ENCODE peak calls at places on chromosomes 4 and X, in four cellular contexts. N is brain microvascular endothelial cell, P is tibial nerve, E is neural progenitor cell. D is an unnamed sample. For H3K36me3, the result is how much of the 10 kb centered on the place peaks cover.

GRCh38 chr4:55925235-55925634 is 23.5 kb upstream of the CEP135 start:
- DNase-seq in E (no peak), N (no peak), P (no peak), D (no peak)

GRCh38 chr4:38805530-38806145 is 1.0 kb upstream of the TLR1 start:
- DNase-seq in N (no peak), P (peak), E (no peak), D (no peak)

GRCh38 chrX:63428348-63428747 is 77.2 kb upstream of the SPIN4 start:
- DNase-seq in P (no peak), N (no peak), E (no peak), D (no peak)

GRCh38 chr4:11342401-11342800 is 86.3 kb downstream of the HS3ST1 start:
- DNase-seq in E (no peak), P (no peak), N (no peak), D (no peak)

GRCh38 chr4:111174331-111174730 is 551.5 kb upstream of the PITX2 start:
- DNase-seq in E (no peak), N (no peak), P (no peak), D (no peak)

GRCh38 chrX:45628041-45628440 is 427.4 kb upstream of the DIPK2B start:
- DNase-seq in E (no peak), N (no peak), P (no peak), D (no peak)

GRCh38 chr4:176256921-176257320 is 12.1 kb downstream of the ASB5 start:
- DNase-seq in N (no peak), P (no peak), E (peak), D (no peak)

GRCh38 chr4:626201-627091 is 1.1 kb downstream of the PDE6B start:
- DNase-seq in E (no peak), N (no peak), P (no peak), D (no peak)

GRCh38 chrX:9522756-9523155 is 57.9 kb downstream of the TBL1X start:
- DNase-seq in N (no peak), P (no peak), E (no peak), D (no peak)

GRCh38 chr4:94410678-94411206 is 41.0 kb upstream of the PDLIM5 start:
- DNase-seq in E (no peak), P (peak), N (peak), D (no peak)

GRCh38 chr4:157196050-157196449 is 24.5 kb upstream of the GRIA2 start:
- DNase-seq in N (no peak), E (no peak), P (no peak), D (no peak)

GRCh38 chr4:145920205-145920604 is 18.4 kb downstream of the ZNF827 start:
- DNase-seq in N (peak), E (no peak), P (no peak), D (peak)

GRCh38 chr4:53055716-53056413 is 193.7 kb downstream of the RASL11B start:
- DNase-seq in N (no peak), E (no peak), P (no peak), D (no peak)

GRCh38 chrX:120308558-120308957 is 2.7 kb downstream of the TMEM255A start:
- DNase-seq in E (peak), P (no peak), N (no peak), D (no peak)

GRCh38 chrX:17923546-17923945 is 62.4 kb upstream of the RAI2 start:
- DNase-seq in P (no peak), E (no peak), N (no peak), D (no peak)

GRCh38 chr4:64781737-64782326 is 372.6 kb upstream of the TECRL start:
- DNase-seq in N (peak), P (no peak), E (peak), D (no peak)

DNA sequence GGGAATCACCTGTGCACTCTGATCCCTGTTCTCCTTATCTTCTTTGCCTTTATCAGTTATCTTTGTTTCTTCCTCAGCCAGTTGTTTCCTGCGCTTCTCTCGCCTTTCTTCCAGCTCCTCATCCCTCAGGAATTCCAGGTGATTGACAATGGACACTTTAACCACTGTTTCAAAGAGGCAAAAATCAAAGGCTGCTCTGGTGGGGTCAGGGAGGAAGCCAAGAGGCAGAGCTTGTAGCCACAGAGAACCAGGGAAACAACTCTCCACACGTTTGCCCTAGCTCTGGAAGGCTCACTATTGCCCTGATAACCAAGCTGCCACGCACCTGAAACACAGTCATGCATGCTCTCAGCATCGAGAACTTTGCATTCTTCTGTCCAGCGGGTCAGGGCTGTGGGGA is 124.5 kb upstream of the HSD17B10 start:
- DNase-seq in P (no peak), E (no peak), N (no peak), D (no peak)
- H3K36me3 ChIP-seq in P (under half), E (under half), N (half or more), D (under half)

GRCh38 chr4:154741131-154741530 is 2.7 kb upstream of the LRAT start:
- DNase-seq in N (no peak), E (peak), P (no peak), D (no peak)

GRCh38 chr4:154740462-154740861 is 3.3 kb upstream of the LRAT start:
- DNase-seq in E (peak), N (no peak), P (no peak), D (no peak)

GRCh38 chr4:154741877-154742851 is 1.6 kb upstream of the LRAT start:
- DNase-seq in N (no peak), P (no peak), E (peak), D (no peak)

GRCh38 chr4:154744341-154744948 is 645 bp downstream of the LRAT start:
- DNase-seq in N (no peak), E (peak), P (no peak), D (no peak)

DNA sequence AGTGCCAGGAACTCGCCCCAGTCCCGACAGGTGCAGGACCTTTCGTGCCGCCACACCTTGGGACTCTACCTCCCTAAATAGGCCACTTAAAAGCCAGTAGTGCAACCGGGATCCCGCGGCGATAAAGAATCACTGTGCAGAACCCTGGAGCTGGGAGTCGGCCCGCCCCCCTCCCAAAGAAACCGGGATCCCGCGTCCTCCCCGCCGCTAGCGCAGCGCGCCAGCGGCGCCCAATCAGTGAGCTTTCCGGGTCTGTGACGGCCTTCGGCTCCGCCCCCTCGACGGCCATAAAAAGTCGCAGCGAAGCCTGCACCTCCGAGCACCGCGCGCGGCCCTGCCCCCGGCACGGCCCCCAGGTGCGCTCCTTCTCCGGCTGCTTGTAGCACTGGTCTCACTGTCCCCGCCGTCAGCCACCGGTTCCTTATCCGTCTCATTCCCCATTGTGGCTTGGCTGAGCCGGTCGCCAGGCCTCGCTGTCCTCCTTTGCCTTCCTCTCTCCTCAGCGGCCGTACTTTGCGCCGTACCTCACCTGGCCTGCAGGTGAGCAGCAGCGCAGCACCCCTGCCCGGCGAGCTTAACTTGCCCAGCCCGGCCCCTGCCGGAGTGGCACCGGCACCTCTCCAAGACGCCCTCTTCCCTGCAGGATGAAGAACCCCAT is at the start of gene LRAT:
- DNase-seq in N (no peak), E (peak), P (no peak), D (no peak)
- H3K4me3 ChIP-seq in N (peak), E (peak), P (peak), D (peak)

DNA sequence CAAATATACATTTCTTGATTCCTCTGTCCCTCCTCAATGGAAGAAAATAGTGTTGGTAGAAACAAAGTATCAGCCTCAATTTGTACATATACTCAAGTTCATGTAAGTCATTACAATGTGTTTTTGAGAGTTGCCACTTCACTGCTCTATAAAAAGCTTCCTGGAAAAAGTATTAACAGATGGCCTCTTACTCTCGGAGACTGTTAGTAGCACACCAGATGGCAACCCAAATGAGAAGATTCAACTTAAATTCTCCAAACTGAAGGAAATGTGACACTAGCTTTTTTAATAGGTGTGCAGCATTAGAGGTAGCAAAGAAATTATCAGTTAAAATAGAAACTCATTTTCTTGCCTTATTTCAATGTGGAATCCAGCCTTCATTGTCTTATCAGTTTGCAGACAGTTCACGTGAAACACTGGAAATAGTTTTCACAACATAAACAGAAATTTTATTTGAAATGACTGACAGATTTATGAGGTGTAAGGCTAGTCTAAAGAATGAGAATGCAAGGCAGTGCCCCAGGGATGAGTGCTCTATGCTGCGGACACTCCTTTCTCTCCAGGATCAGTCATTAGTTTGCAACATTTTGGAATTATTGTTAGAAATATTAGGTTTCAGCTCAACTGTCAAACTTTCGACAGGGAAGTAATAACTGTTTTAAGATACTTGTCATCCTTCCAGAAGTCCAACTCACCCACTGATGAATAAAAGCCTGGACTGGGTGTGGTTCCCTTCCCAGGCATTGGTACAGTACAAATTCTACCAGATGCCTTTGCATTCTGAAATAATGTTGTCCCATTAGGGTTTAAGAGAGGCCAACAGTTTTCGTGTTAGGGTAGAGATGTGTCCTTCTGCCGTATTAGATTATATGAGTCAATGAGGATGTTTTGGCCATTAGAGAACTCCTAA is 50.9 kb downstream of the IDS start:
- DNase-seq in N (no peak), P (no peak), E (no peak), D (peak)
- TF ChIP-seq CTCF in N (no peak), P (no peak), E (no peak), D (no peak)

GRCh38 chr4:137521053-137521452 is 11.2 kb downstream of the PCDH18 start:
- DNase-seq in E (no peak), P (no peak), N (no peak), D (no peak)
- H3K36me3 ChIP-seq in E (half or more), P (under half), N (under half), D (under half)